ENCODE peak calls at places on chromosomes 1 and 21, in four cellular contexts. W is IMR-90, Z is keratinocyte, N is K562. V is an unnamed sample.
A peak's percentile ranks its signal among the peaks of the same experiment; 100 is the strongest.

GRCh38 chr1:226549937-226550670 is 1.5 kb downstream of the STUM start:
- DNase-seq in W (no peak), Z (peak; percentile 1), N (peak; percentile 65), V (peak; percentile 12)

GRCh38 chr1:37605806-37606474 is 10.2 kb upstream of the GNL2 start:
- DNase-seq in W (no peak), Z (no peak), N (no peak), V (no peak)

GRCh38 chr1:94908190-94908589 is 18.7 kb downstream of the CNN3 start:
- DNase-seq in W (no peak), Z (no peak), N (no peak), V (no peak)

GRCh38 chr1:27628712-27629111 is 6.3 kb downstream of the FGR start:
- DNase-seq in W (no peak), Z (no peak), N (no peak), V (no peak)

GRCh38 chr1:87404306-87404705 is 75.6 kb downstream of the LMO4 start:
- DNase-seq in W (no peak), Z (no peak), N (no peak), V (no peak)

GRCh38 chr1:35085421-35085820 is 6.2 kb downstream of the ZMYM1 start:
- DNase-seq in W (no peak), Z (no peak), N (no peak), V (peak; percentile 34)

GRCh38 chr1:44210595-44210994 is 2.7 kb upstream of the DMAP1 start:
- DNase-seq in W (no peak), Z (no peak), N (no peak), V (no peak)

GRCh38 chr1:156744344-156744743 is 3.5 kb upstream of the MRPL24 start:
- DNase-seq in W (no peak), Z (no peak), N (no peak), V (no peak)

GRCh38 chr1:55055951-55056631 is 16.7 kb downstream of the PCSK9 start:
- DNase-seq in W (no peak), Z (no peak), N (no peak), V (no peak)

GRCh38 chr1:8870605-8871538 is 7.6 kb downstream of the ENO1 start:
- DNase-seq in W (no peak), Z (no peak), N (no peak), V (peak; percentile 0)

GRCh38 chr1:173865468-173866164 is 2.2 kb downstream of the GAS5 start:
- DNase-seq in W (no peak), Z (no peak), N (no peak), V (no peak)

GRCh38 chr1:18945401-18945849 is 11.1 kb downstream of the IFFO2 start:
- DNase-seq in W (peak; percentile 62), Z (no peak), N (no peak), V (peak; percentile 40)

GRCh38 chr1:92994105-92994712 is 32.9 kb upstream of the DIPK1A start:
- DNase-seq in W (peak; percentile 82), Z (peak; percentile 33), N (peak; percentile 70), V (peak; percentile 68)

GRCh38 chr1:4690951-4691675 is 36.7 kb downstream of the AJAP1 start:
- DNase-seq in W (no peak), Z (no peak), N (no peak), V (no peak)

GRCh38 chr1:89633745-89634625 is 1.1 kb downstream of the LRRC8C start:
- DNase-seq in W (peak; percentile 48), Z (no peak), N (peak; percentile 32), V (peak; percentile 55)

GRCh38 chr1:172978595-172978994 is 72.1 kb downstream of the TNFSF18 start:
- DNase-seq in W (no peak), Z (no peak), N (no peak), V (no peak)

GRCh38 chr1:2991753-2992495 is 29.3 kb upstream of the ACTRT2 start:
- DNase-seq in W (no peak), Z (no peak), N (no peak), V (no peak)

GRCh38 chr21:37675202-37675801 is 241.0 kb downstream of the KCNJ6 start:
- DNase-seq in W (peak; percentile 38), Z (no peak), N (peak; percentile 83), V (peak; percentile 48)

GRCh38 chr1:9910425-9911178 is 533 bp upstream of the CTNNBIP1 start:
- DNase-seq in W (peak; percentile 98), Z (peak; percentile 87), N (peak; percentile 98), V (peak; percentile 99)

GRCh38 chr1:9910080-9910424 is at the start of gene CTNNBIP1:
- DNase-seq in W (no peak), Z (no peak), N (no peak), V (no peak)

GRCh38 chr1:9909222-9910046 is 635 bp downstream of the CTNNBIP1 start:
- DNase-seq in W (no peak), Z (no peak), N (peak; percentile 40), V (peak; percentile 23)

GRCh38 chr1:9907441-9907840 is 2.6 kb downstream of the CTNNBIP1 start:
- DNase-seq in W (no peak), Z (no peak), N (no peak), V (no peak)

GRCh38 chr1:9908846-9909221 is 1.2 kb downstream of the CTNNBIP1 start:
- DNase-seq in W (no peak), Z (no peak), N (no peak), V (no peak)
- H3K9ac ChIP-seq in W (peak overlapping the region; percentile 92), Z (peak overlapping the region; percentile 78), N (peak overlapping the region; percentile 68), V (no peak overlapping the region)

DNA sequence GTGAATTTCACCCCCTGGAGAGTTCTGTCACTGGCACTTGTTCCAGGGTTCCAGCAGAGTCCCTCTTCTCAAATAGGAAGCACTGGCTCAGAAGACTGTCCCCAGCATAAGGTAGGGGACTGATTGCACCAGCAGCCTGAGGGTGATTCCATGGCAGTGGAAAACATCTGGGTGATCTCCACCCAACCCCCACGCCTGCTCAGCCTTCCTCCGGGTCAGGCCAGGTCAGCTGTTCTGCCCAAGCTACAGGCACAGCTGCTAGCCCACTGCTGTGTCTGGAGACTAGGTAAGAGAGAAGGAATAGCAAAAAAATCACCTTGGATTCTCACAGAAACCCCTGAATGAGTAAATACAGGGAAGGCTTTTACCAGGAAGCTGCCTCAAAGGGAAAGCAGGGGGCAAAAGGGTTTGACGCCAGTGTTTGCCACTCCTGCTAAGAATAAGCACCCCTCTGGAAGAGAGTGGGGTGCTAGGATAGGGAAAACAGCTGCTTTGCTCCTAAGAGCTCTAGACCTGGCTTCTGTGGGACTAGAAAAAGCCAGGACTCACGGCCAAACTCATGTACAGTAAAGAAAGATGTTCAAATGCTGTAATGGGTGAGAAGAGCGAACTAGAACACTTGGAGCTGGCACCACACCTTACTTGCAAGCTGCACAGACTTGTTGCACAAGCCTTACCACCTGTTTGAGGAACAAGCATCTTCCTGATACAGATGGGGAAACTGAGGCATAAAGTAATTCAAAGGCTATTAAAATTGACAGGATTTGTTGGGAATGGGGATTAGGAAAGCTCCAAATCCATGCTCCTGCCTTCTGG is 1.0 kb upstream of the DENND2D start:
- DNase-seq in W (no peak), Z (no peak), N (peak; percentile 58), V (no peak)
- H3K9me1 ChIP-seq in W (peaks cover 2% of the 10 kb centered on the region), Z (no peaks in the 10 kb centered on the region), N (no peaks in the 10 kb centered on the region), V (no peaks in the 10 kb centered on the region)

GRCh38 chr1:24389231-24389678 is 24.3 kb downstream of the STPG1 start:
- DNase-seq in W (no peak), Z (no peak), N (no peak), V (peak; percentile 73)
- H3K9ac ChIP-seq in W (no peak overlapping the region), Z (no peak overlapping the region), N (no peak overlapping the region), V (no peak overlapping the region)

GRCh38 chr1:116699605-116700004 is 32.1 kb upstream of the IGSF3 start:
- DNase-seq in W (no peak), Z (no peak), N (no peak), V (no peak)
- H3K9me1 ChIP-seq in W (no peaks in the 10 kb centered on the region), Z (no peaks in the 10 kb centered on the region), N (no peaks in the 10 kb centered on the region), V (no peaks in the 10 kb centered on the region)

GRCh38 chr1:160488347-160489058 is 34.6 kb downstream of the SLAMF6 start:
- DNase-seq in W (no peak), Z (no peak), N (no peak), V (no peak)
- H3K9ac ChIP-seq in W (no peak overlapping the region), Z (no peak overlapping the region), N (no peak overlapping the region), V (no peak overlapping the region)

DNA sequence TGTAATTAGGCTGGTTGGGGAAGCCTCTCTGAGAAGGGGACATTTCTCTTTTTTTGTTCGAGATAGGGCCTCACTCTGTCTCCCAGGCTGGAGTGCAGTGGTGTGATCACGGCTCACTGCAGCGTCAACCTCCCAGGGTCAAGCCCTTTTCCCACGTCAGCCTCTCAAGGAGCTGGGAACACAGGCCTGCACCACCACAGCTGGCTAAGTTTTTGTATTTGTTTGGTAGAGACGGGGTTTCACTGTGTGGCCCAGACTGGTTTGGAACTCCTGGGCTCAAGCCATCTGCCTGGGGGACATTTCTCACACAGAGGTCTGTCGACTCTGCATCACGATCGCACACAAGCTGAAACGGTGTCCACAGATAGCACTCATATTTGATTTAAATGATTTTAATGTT is 39.7 kb downstream of the HUNK start:
- DNase-seq in W (no peak), Z (no peak), N (no peak), V (no peak)
- H3K9me1 ChIP-seq in W (peaks cover 16% of the 10 kb centered on the region), Z (no peaks in the 10 kb centered on the region), N (no peaks in the 10 kb centered on the region), V (no peaks in the 10 kb centered on the region)

GRCh38 chr21:44549525-44550211 is 1.6 kb downstream of the KRTAP10-2 start:
- DNase-seq in W (no peak), Z (no peak), N (peak; percentile 3), V (no peak)

GRCh38 chr21:44548381-44548780 is 2.9 kb downstream of the KRTAP10-2 start:
- DNase-seq in W (no peak), Z (no peak), N (no peak), V (no peak)

GRCh38 chr21:44550807-44551206 is 498 bp downstream of the KRTAP10-2 start:
- DNase-seq in W (no peak), Z (peak; percentile 1), N (no peak), V (no peak)

GRCh38 chr21:44548922-44549321 is 2.4 kb downstream of the KRTAP10-2 start:
- DNase-seq in W (no peak), Z (no peak), N (no peak), V (no peak)

DNA sequence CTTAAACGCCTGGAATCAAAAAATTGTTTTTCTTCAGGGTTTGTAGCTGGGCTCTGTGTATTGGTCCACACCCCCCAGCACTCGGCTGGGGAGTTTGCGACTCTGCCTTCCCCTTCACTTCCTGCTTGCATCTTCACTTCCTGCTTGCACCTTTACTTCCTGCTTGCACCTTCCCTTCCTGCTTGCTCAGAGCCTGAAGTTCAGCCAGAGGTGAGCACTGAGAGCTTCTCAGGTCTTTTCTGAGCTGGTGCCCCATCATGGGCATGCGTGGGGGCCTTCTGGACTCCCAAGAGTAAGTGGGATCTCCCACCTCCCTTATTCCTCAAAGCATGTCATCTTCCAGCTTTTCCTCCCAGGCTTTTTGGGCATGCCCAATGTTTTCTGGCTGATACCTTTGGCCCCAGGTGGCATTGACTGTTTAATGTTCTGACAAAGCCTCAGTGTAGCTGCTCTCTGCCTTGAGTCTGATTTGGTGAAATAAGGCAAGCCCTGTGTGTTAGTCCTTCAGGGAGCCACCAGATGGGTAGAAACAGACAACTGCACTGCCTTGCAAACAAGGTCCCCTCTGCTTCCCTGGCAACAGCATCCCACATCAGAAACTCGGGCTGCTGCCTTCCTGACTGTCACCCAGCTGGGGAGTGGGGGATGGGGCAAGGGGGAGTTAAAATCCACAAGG is 3.5 kb downstream of the KRTAP10-2 start:
- DNase-seq in W (no peak), Z (no peak), N (no peak), V (no peak)
- H3K9ac ChIP-seq in W (no peak overlapping the region), Z (no peak overlapping the region), N (no peak overlapping the region), V (no peak overlapping the region)

GRCh38 chr1:225431081-225431863 is 3.4 kb upstream of the LBR start:
- DNase-seq in W (no peak), Z (no peak), N (no peak), V (no peak)
- H3K9me1 ChIP-seq in W (no peaks in the 10 kb centered on the region), Z (no peaks in the 10 kb centered on the region), N (no peaks in the 10 kb centered on the region), V (no peaks in the 10 kb centered on the region)